ENCODE peak calls at places on chromosomes 3 and 15, in five cellular contexts. One of them, this sample, is unnamed.

GRCh38 chr3:86228106-86228505 is 762.8 kb downstream of the VGLL3 start:
- DNase-seq in HFF-Myc: no peak
- DNase-seq in EL: no peak
- DNase-seq in fibroblast of gingiva: no peak
- DNase-seq in GM13977: no peak
- DNase-seq in this sample: no peak

GRCh38 chr3:170098753-170099152 is 61.0 kb downstream of the GPR160 start:
- DNase-seq in HFF-Myc: no peak
- DNase-seq in EL: no peak
- DNase-seq in fibroblast of gingiva: no peak
- DNase-seq in GM13977: no peak
- DNase-seq in this sample: no peak

GRCh38 chr3:37453393-37454391 is 279.3 kb upstream of the LRRFIP2 start:
- DNase-seq in fibroblast of gingiva: no peak
- DNase-seq in GM13977: no peak
- DNase-seq in EL: peak
- DNase-seq in HFF-Myc: no peak
- DNase-seq in this sample: peak

GRCh38 chr3:190972840-190973270 is 110.4 kb upstream of the GMNC start:
- DNase-seq in EL: peak
- DNase-seq in fibroblast of gingiva: peak
- DNase-seq in HFF-Myc: no peak
- DNase-seq in GM13977: no peak
- DNase-seq in this sample: no peak

GRCh38 chr15:60383008-60383694 is 14.6 kb downstream of the ANXA2 start:
- DNase-seq in HFF-Myc: no peak
- DNase-seq in GM13977: no peak
- DNase-seq in EL: no peak
- DNase-seq in fibroblast of gingiva: no peak
- DNase-seq in this sample: no peak

GRCh38 chr15:90165659-90166489 is 35.3 kb upstream of the SEMA4B start:
- DNase-seq in GM13977: no peak
- DNase-seq in fibroblast of gingiva: peak
- DNase-seq in HFF-Myc: peak
- DNase-seq in EL: peak
- DNase-seq in this sample: no peak

GRCh38 chr3:172591876-172592771 is 68.9 kb upstream of the TNFSF10 start:
- DNase-seq in fibroblast of gingiva: no peak
- DNase-seq in EL: no peak
- DNase-seq in HFF-Myc: no peak
- DNase-seq in GM13977: peak
- DNase-seq in this sample: no peak

GRCh38 chr3:152622813-152623167 is 212.1 kb upstream of the P2RY1 start:
- DNase-seq in EL: no peak
- DNase-seq in GM13977: no peak
- DNase-seq in HFF-Myc: no peak
- DNase-seq in fibroblast of gingiva: no peak
- DNase-seq in this sample: no peak

GRCh38 chr3:116394365-116394764 is 50.9 kb downstream of the LSAMP start:
- DNase-seq in HFF-Myc: no peak
- DNase-seq in EL: no peak
- DNase-seq in GM13977: no peak
- DNase-seq in fibroblast of gingiva: no peak
- DNase-seq in this sample: no peak

GRCh38 chr3:196192036-196193001 is 18.9 kb downstream of the ZDHHC19 start:
- DNase-seq in GM13977: peak
- DNase-seq in EL: no peak
- DNase-seq in fibroblast of gingiva: no peak
- DNase-seq in HFF-Myc: no peak
- DNase-seq in this sample: peak

GRCh38 chr3:84961492-84962255 is 2.9 kb downstream of the CADM2 start:
- DNase-seq in GM13977: no peak
- DNase-seq in fibroblast of gingiva: no peak
- DNase-seq in EL: no peak
- DNase-seq in HFF-Myc: no peak
- DNase-seq in this sample: no peak

GRCh38 chr3:194158942-194159439 is 23.0 kb downstream of the HES1 start:
- DNase-seq in GM13977: no peak
- DNase-seq in fibroblast of gingiva: no peak
- DNase-seq in HFF-Myc: no peak
- DNase-seq in EL: no peak
- DNase-seq in this sample: no peak

GRCh38 chr15:91529534-91529933 is 324.0 kb upstream of the SLCO3A1 start:
- DNase-seq in HFF-Myc: no peak
- DNase-seq in GM13977: no peak
- DNase-seq in EL: no peak
- DNase-seq in fibroblast of gingiva: no peak
- DNase-seq in this sample: no peak

GRCh38 chr3:82087958-82088357 is 326.5 kb upstream of the GBE1 start:
- DNase-seq in GM13977: no peak
- DNase-seq in fibroblast of gingiva: peak
- DNase-seq in EL: peak
- DNase-seq in HFF-Myc: no peak
- DNase-seq in this sample: no peak

GRCh38 chr15:98942966-98943584 is 64.5 kb downstream of the PGPEP1L start:
- DNase-seq in fibroblast of gingiva: no peak
- DNase-seq in GM13977: no peak
- DNase-seq in HFF-Myc: no peak
- DNase-seq in EL: no peak
- DNase-seq in this sample: no peak

GRCh38 chr3:69867941-69868505 is 128.8 kb downstream of the MITF start:
- DNase-seq in GM13977: no peak
- DNase-seq in fibroblast of gingiva: peak
- DNase-seq in EL: peak
- DNase-seq in HFF-Myc: no peak
- DNase-seq in this sample: no peak

GRCh38 chr3:87350367-87351199 is 74.2 kb upstream of the POU1F1 start:
- DNase-seq in GM13977: peak
- DNase-seq in EL: peak
- DNase-seq in HFF-Myc: no peak
- DNase-seq in fibroblast of gingiva: peak
- DNase-seq in this sample: no peak

This sample was measured in caudate nucleus.